ENCODE peak calls at places on chromosomes 1 and 21, in nine cellular contexts. X, O, I, C, E, J, R, S and D are unnamed samples.

GRCh38 chr1:47190807-47191206 is 971 bp upstream of the PDZK1IP1 start:
- DNase-seq in X (no peak), O (no peak), I (no peak), C (no peak), E (no peak), J (no peak), R (no peak), S (peak; percentile 5), D (peak; percentile 50)

GRCh38 chr1:200029035-200029623 is 1.6 kb downstream of the NR5A2 start:
- DNase-seq in X (peak; percentile 74), O (peak; percentile 90), I (no peak), C (no peak), E (no peak), J (no peak), R (peak; percentile 80), S (peak; percentile 49), D (peak; percentile 72)

GRCh38 chr1:171142451-171143121 is 42.5 kb upstream of the FMO2 start:
- DNase-seq in X (no peak), O (no peak), I (peak; percentile 59), C (peak; percentile 75), E (peak; percentile 36), J (peak; percentile 68), R (peak; percentile 25), S (no peak), D (no peak)

GRCh38 chr1:23809751-23810171 is 9.2 kb upstream of the GALE start:
- DNase-seq in X (peak; percentile 81), O (peak; percentile 64), I (peak; percentile 62), C (peak; percentile 83), E (no peak), J (no peak), R (peak; percentile 84), S (peak; percentile 85), D (peak; percentile 91)

GRCh38 chr1:10401281-10401680 is 2.4 kb downstream of the PGD start:
- DNase-seq in X (no peak), O (no peak), I (no peak), C (no peak), E (no peak), J (no peak), R (no peak), S (no peak), D (no peak)

GRCh38 chr1:3265800-3266485 is 188.5 kb upstream of the ARHGEF16 start:
- DNase-seq in X (no peak), O (no peak), I (no peak), C (no peak), E (no peak), J (no peak), R (no peak), S (no peak), D (no peak)

GRCh38 chr1:43565600-43566360 is 35.1 kb downstream of the PTPRF start:
- DNase-seq in X (peak; percentile 59), O (no peak), I (peak; percentile 53), C (peak; percentile 74), E (peak; percentile 72), J (peak; percentile 72), R (peak; percentile 61), S (peak; percentile 55), D (peak; percentile 75)

GRCh38 chr21:45709127-45709526 is 65.6 kb downstream of the PCBP3 start:
- DNase-seq in X (no peak), O (no peak), I (no peak), C (no peak), E (no peak), J (no peak), R (no peak), S (no peak), D (no peak)

GRCh38 chr1:158527190-158527815 is 26.9 kb downstream of the OR6Y1 start:
- DNase-seq in X (no peak), O (peak; percentile 20), I (no peak), C (no peak), E (no peak), J (no peak), R (no peak), S (no peak), D (no peak)

DNA sequence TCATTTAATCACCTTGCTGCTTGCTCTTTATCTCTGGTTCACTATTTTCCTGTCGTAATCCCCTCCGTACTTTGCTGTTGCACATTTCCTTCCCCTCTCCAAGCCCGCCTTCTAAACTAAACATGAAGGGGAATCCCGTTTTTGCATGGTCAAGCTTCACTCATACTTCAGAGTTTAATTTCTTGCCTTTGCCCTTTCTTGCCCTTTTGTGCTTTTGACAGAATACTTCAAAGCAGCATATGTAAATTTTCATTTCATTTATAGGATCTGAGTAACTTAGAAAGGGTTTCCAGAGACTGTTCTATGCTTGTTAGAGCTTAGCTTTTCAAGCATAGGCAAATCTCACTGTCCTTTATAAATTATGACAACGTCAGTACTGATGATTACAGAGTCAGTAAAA is 27.7 kb downstream of the SPATA45 start:
- DNase-seq in X (no peak), O (no peak), I (no peak), C (no peak), E (no peak), J (no peak), R (no peak), S (no peak), D (no peak)
- H3K27ac ChIP-seq in X (no peak overlapping the region), O (no peak overlapping the region), I (peak overlapping the region; percentile 22), C (no peak overlapping the region), E (no peak overlapping the region), J (no peak overlapping the region), R (no peak overlapping the region), S (no peak overlapping the region), D (no peak overlapping the region)

GRCh38 chr1:180230416-180230790 is 339 bp downstream of the LHX4 start:
- DNase-seq in X (no peak), O (no peak), I (no peak), C (no peak), E (no peak), J (no peak), R (no peak), S (no peak), D (no peak)

GRCh38 chr1:180228648-180229482 is 1.2 kb upstream of the LHX4 start:
- DNase-seq in X (no peak), O (no peak), I (no peak), C (peak; percentile 56), E (no peak), J (no peak), R (no peak), S (no peak), D (peak; percentile 40)

GRCh38 chr1:180230791-180231505 is 884 bp downstream of the LHX4 start:
- DNase-seq in X (no peak), O (peak; percentile 53), I (no peak), C (peak; percentile 55), E (no peak), J (no peak), R (no peak), S (no peak), D (no peak)

GRCh38 chr1:180227843-180228647 is 2.0 kb upstream of the LHX4 start:
- DNase-seq in X (no peak), O (no peak), I (no peak), C (no peak), E (no peak), J (no peak), R (no peak), S (no peak), D (peak; percentile 23)

DNA sequence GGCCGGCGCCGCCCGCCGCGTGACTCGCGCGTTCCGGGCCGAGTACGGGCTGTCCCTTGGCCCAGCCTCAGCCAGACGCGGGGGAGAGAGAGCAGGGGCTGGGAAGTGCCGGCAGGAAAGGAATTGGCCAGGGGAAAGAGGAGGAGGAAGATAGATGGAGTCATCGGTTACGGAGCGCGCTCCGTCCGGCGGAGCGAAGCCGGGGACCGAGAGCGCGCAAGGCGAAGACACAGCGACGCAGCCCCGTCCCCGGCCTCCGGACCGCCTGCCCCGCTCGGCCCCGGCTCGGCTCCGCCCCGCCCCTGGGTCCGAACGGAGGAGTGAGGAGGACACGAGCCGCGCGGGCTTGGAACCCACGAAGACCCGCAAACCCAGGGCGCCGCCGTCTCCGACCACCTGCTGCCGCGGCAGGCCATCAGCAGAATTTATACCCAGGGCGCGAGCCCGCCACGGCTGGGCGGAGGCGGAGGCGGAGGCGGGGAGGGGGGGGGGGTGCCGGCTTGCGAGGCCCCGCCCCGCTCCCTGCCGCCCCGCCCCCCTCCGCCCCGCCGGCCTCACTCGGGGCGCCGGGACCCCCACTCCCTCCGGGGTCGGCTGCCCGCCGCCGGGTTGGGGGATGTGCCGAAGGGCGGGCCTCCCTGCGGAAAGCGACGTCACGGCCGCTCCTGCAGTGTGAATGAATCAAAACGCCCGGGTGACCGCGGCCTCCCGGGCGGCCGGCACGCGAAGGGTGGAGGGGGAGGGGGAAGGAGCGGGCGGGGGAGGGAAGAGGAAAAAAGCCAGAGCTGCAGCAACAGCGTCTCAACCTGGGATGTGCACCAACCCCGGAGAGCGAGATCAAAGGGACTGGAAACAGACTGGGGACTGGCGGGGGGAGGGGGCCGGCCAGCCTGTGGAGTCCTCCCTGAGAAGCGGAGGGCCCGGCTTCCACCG is at the start of gene LHX4:
- DNase-seq in X (no peak), O (peak; percentile 67), I (no peak), C (peak; percentile 52), E (peak; percentile 47), J (peak; percentile 41), R (no peak), S (no peak), D (peak; percentile 70)
- TF ChIP-seq CTCF in X (no peak), O (no peak), I (no peak), C (no peak), E (no peak), J (no peak), R (no peak), S (no peak), D (no peak)

GRCh38 chr1:15368888-15369287 is 40.8 kb upstream of the EFHD2 start:
- DNase-seq in X (no peak), O (no peak), I (no peak), C (no peak), E (no peak), J (no peak), R (no peak), S (no peak), D (no peak)
- H3K27ac ChIP-seq in X (no peak overlapping the region), O (no peak overlapping the region), I (no peak overlapping the region), C (no peak overlapping the region), E (no peak overlapping the region), J (no peak overlapping the region), R (no peak overlapping the region), S (no peak overlapping the region), D (no peak overlapping the region)

DNA sequence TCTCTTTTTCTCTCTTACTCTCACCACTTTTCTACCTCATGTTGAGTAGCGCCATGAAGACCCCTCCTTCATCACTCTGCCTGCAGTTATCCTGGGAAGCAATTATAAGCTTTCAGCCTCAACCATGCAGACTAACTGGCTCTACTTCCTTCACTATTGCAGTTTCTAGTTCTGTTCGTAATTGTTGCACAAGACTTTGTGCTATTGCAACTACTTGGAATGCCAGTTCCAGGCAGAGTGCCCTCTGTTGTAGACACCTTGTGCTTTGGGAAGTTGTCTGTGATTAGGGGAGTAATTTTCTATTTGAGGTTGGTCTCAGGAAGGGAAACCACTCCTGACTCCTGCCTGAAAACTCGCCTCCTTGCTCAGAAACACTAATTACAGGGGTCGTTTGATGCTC is 19.4 kb downstream of the PGM1 start:
- DNase-seq in X (no peak), O (no peak), I (no peak), C (no peak), E (no peak), J (no peak), R (no peak), S (no peak), D (no peak)
- TF ChIP-seq CTCF in X (no peak), O (no peak), I (no peak), C (no peak), E (no peak), J (no peak), R (no peak), S (no peak), D (no peak)